ENCODE peak calls at places on chromosomes 5 and 9, in four cellular contexts. S is mammary epithelial cell, Y is astrocyte, F is mesenchymal stem cell. I is an unnamed sample.

GRCh38 chr9:37342895-37343294 is 79.6 kb upstream of the GRHPR start:
- DNase-seq in S (no peak), Y (no peak), F (no peak), I (no peak)

GRCh38 chr5:73605223-73606087 is 20.5 kb upstream of the ARHGEF28 start:
- DNase-seq in S (peak; percentile 82), Y (peak; percentile 47), F (peak; percentile 26), I (no peak)

GRCh38 chr5:66769839-66770617 is 173.8 kb downstream of the MAST4 start:
- DNase-seq in S (no peak), Y (peak; percentile 8), F (peak; percentile 15), I (peak; percentile 2)

GRCh38 chr9:115213777-115214428 is 95.9 kb upstream of the TNC start:
- DNase-seq in S (peak; percentile 98), Y (peak; percentile 97), F (peak; percentile 96), I (peak; percentile 70)

GRCh38 chr5:143775258-143775657 is 36.7 kb upstream of the HMHB1 start:
- DNase-seq in S (peak; percentile 5), Y (peak; percentile 63), F (peak; percentile 45), I (peak; percentile 34)

GRCh38 chr9:21228122-21228521 is at the start of gene IFNA17:
- DNase-seq in S (no peak), Y (no peak), F (no peak), I (no peak)

GRCh38 chr5:87109749-87110148 is 157.9 kb upstream of the RASA1 start:
- DNase-seq in S (no peak), Y (no peak), F (no peak), I (no peak)

GRCh38 chr5:43110606-43111170 is 10.0 kb upstream of the ZNF131 start:
- DNase-seq in S (no peak), Y (no peak), F (no peak), I (no peak)

GRCh38 chr9:1207681-1208080 is 157.5 kb downstream of the DMRT2 start:
- DNase-seq in S (no peak), Y (peak; percentile 31), F (no peak), I (no peak)

GRCh38 chr5:89673019-89673418 is 736.5 kb downstream of the CETN3 start:
- DNase-seq in S (no peak), Y (no peak), F (no peak), I (no peak)

GRCh38 chr5:112668016-112668415 is 69.7 kb upstream of the APC start:
- DNase-seq in S (no peak), Y (no peak), F (peak; percentile 79), I (no peak)

GRCh38 chr9:23962101-23962500 is 136.1 kb upstream of the ELAVL2 start:
- DNase-seq in S (peak; percentile 1), Y (no peak), F (no peak), I (no peak)

GRCh38 chr5:14580037-14581034 is 1.3 kb upstream of the OTULINL start:
- DNase-seq in S (no peak), Y (peak; percentile 77), F (peak; percentile 74), I (peak; percentile 82)

GRCh38 chr5:58751222-58751621 is 168.3 kb downstream of the RAB3C start:
- DNase-seq in S (peak; percentile 57), Y (peak; percentile 16), F (peak; percentile 62), I (no peak)

GRCh38 chr9:16180546-16180945 is 627.7 kb downstream of the CCDC171 start:
- DNase-seq in S (peak; percentile 52), Y (peak; percentile 73), F (peak; percentile 53), I (no peak)

GRCh38 chr5:172151661-172152210 is 36.3 kb downstream of the STK10 start:
- DNase-seq in S (no peak), Y (no peak), F (no peak), I (no peak)

GRCh38 chr5:140073296-140073695 is 30.2 kb upstream of the NRG2 start:
- DNase-seq in S (no peak), Y (no peak), F (peak; percentile 26), I (peak; percentile 81)

GRCh38 chr9:692636-693459 is 148.6 kb upstream of the DMRT1 start:
- DNase-seq in S (no peak), Y (no peak), F (no peak), I (peak; percentile 69)

GRCh38 chr9:114202396-114202795 is 47.1 kb downstream of the COL27A1 start:
- DNase-seq in S (no peak), Y (no peak), F (no peak), I (no peak)

GRCh38 chr5:82820188-82820587 is 257.0 kb downstream of the TMEM167A start:
- DNase-seq in S (peak; percentile 62), Y (no peak), F (no peak), I (peak; percentile 27)

GRCh38 chr5:150124596-150124995 is 31.0 kb downstream of the PDGFRB start:
- DNase-seq in S (no peak), Y (no peak), F (no peak), I (no peak)

GRCh38 chr5:142869883-142870282 is 99.7 kb downstream of the ARHGAP26 start:
- DNase-seq in S (no peak), Y (no peak), F (no peak), I (peak; percentile 36)

GRCh38 chr5:176895829-176896228 is 3.3 kb downstream of the HK3 start:
- DNase-seq in S (no peak), Y (no peak), F (no peak), I (no peak)

GRCh38 chr9:138044485-138045383 is 167.2 kb downstream of the CACNA1B start:
- DNase-seq in S (no peak), Y (no peak), F (no peak), I (no peak)

GRCh38 chr9:85157763-85158162 is 488.2 kb downstream of the NTRK2 start:
- DNase-seq in S (no peak), Y (no peak), F (no peak), I (no peak)

GRCh38 chr5:42872865-42873264 is 61.2 kb upstream of the SELENOP start:
- DNase-seq in S (no peak), Y (no peak), F (no peak), I (no peak)

GRCh38 chr5:149550608-149551226 is 522 bp downstream of the CSNK1A1 start:
- DNase-seq in S (no peak), Y (no peak), F (no peak), I (peak; percentile 46)

GRCh38 chr5:140632366-140633080 is 452 bp downstream of the CD14 start:
- DNase-seq in S (peak; percentile 62), Y (peak; percentile 59), F (no peak), I (peak; percentile 63)

GRCh38 chr9:134684375-134684723 is 42.7 kb downstream of the COL5A1 start:
- DNase-seq in S (no peak), Y (no peak), F (no peak), I (no peak)

GRCh38 chr5:39412995-39413394 is 11.8 kb downstream of the DAB2 start:
- DNase-seq in S (peak; percentile 74), Y (no peak), F (no peak), I (no peak)
- H3K9ac ChIP-seq in S (no peak overlapping the region), Y (no peak overlapping the region), F (peak overlapping the region; percentile 48), I (peak overlapping the region; percentile 47)

DNA sequence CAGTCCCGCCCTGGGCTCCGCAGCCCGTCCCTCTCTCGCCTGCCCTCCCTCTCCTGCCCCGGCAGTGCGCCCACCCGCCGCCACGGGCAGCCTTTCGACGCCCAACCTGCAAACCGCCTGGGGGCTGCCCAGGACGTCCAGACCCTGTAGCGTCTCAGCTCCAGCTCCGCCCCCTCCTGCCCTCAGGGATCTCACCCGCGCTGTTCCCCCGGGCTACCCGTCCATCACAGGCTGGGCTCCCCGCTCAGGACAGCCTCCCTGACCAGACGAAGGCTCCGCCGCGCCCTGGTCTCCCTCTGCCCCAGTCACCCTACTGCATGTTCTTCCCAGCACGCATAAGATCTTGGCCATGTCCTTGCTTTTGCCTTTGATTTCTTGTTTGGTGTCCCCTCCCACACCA is 1.4 kb downstream of the RASGEF1C start:
- DNase-seq in S (no peak), Y (no peak), F (no peak), I (no peak)
- H3K9ac ChIP-seq in S (no peak overlapping the region), Y (no peak overlapping the region), F (no peak overlapping the region), I (no peak overlapping the region)

GRCh38 chr5:179278119-179278518 is 67.1 kb downstream of the ADAMTS2 start:
- DNase-seq in S (no peak), Y (no peak), F (peak; percentile 47), I (peak; percentile 41)

GRCh38 chr5:179278546-179278945 is 66.7 kb downstream of the ADAMTS2 start:
- DNase-seq in S (no peak), Y (no peak), F (no peak), I (no peak)

GRCh38 chr5:179281688-179282087 is 63.6 kb downstream of the ADAMTS2 start:
- DNase-seq in S (no peak), Y (no peak), F (no peak), I (no peak)

GRCh38 chr5:179280095-179280490 is 65.2 kb downstream of the ADAMTS2 start:
- DNase-seq in S (no peak), Y (no peak), F (no peak), I (no peak)

DNA sequence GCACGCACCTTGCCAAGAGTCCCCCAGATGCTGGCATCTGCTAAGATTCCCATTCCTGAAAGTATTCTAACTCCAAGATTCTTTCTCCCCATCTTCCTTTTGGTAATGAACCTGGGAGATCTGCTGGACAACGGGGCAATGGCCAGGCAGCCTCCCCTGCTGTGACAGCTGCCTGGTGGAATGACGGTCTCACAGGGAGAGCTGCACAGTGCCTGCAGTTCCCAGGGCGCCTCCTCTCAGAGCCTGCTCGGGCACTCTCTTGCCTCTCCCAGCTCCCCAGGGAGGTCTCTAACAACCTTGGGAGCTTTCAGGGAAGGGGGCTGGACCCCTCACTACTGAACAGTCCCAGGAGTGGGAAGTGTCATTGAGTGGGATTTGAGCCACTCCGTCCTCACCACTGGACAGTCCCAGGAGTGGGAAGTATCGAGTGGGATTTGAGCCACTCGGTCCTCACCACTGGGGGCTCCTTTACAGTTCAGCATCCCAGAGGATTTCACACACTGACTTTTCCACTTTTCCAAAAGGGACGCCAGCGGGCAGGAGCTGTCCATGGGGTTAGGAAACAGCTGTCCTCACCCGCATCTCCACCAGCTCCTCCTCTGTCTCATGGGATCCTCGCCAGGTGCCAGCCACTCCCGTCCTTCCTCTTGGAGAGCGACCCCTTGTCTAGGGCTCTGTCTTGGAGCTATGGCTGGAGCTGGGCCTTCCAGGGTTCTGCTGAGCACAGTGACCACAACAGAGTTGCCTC is 65.7 kb downstream of the ADAMTS2 start:
- DNase-seq in S (no peak), Y (no peak), F (no peak), I (no peak)
- H3K9ac ChIP-seq in S (no peak overlapping the region), Y (no peak overlapping the region), F (no peak overlapping the region), I (no peak overlapping the region)

DNA sequence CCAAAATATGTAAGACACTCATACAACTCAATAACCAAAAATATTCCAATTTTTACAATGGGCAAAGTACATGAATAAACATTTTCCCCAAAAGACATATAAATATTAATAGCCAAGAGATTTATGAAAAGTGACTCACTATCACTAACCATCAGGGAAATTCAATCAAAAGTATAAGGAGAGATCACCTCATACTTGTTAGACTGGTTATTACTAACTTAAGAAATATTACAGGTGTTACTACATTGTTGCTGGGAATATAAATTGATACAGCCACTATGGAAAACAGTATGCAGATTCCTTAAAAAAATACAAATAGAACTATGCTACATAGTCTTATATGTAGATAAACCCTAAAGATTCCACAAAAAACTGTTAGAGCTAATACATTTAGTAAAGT is 21.8 kb downstream of the BTNL8 start:
- DNase-seq in S (no peak), Y (no peak), F (no peak), I (no peak)
- H3K9ac ChIP-seq in S (no peak overlapping the region), Y (no peak overlapping the region), F (no peak overlapping the region), I (no peak overlapping the region)

I was measured in adipocyte.